ENCODE peak calls at places on chromosomes 7 and 10, in seven cellular contexts. B is SK-N-SH, K is GM12878, J is H1, O is HCT116, D is K562, T is HepG2. Z is an unnamed sample.

GRCh38 chr10:52442576-52442975 is 128.5 kb downstream of the DKK1 start:
- DNase-seq in B (no peak), K (no peak), J (no peak), O (no peak), D (no peak), T (no peak), Z (no peak)

GRCh38 chr7:81669476-81670105 is 100.3 kb downstream of the HGF start:
- DNase-seq in B (no peak), K (no peak), J (no peak), O (no peak), D (no peak), T (no peak), Z (no peak)

GRCh38 chr10:91210435-91210834 is 10.0 kb upstream of the PCGF5 start:
- DNase-seq in B (peak), K (no peak), J (no peak), O (no peak), D (no peak), T (peak), Z (no peak)

GRCh38 chr10:13450078-13450477 is 78.7 kb downstream of the BEND7 start:
- DNase-seq in B (no peak), K (no peak), J (no peak), O (no peak), D (no peak), T (no peak), Z (no peak)

GRCh38 chr10:49275896-49276295 is 23.1 kb upstream of the C10orf71 start:
- DNase-seq in B (no peak), K (no peak), J (peak), O (no peak), D (no peak), T (no peak), Z (no peak)

GRCh38 chr10:96667401-96667800 is 52.9 kb downstream of the PIK3AP1 start:
- DNase-seq in B (no peak), K (no peak), J (no peak), O (no peak), D (no peak), T (no peak), Z (no peak)

GRCh38 chr10:118458957-118459641 is 117.0 kb upstream of the FAM204A start:
- DNase-seq in B (no peak), K (no peak), J (no peak), O (no peak), D (no peak), T (no peak), Z (no peak)

GRCh38 chr7:68417659-68418058 is 1180.6 kb upstream of the AUTS2 start:
- DNase-seq in B (no peak), K (no peak), J (no peak), O (no peak), D (peak), T (no peak), Z (no peak)

GRCh38 chr10:35453855-35454532 is 117.7 kb downstream of the CCNY start:
- DNase-seq in B (no peak), K (no peak), J (no peak), O (no peak), D (no peak), T (peak), Z (no peak)

GRCh38 chr7:127322832-127323231 is 69.7 kb downstream of the ZNF800 start:
- DNase-seq in B (no peak), K (no peak), J (no peak), O (no peak), D (no peak), T (no peak), Z (no peak)

GRCh38 chr7:1769286-1770200 is 99.5 kb downstream of the ELFN1 start:
- DNase-seq in B (no peak), K (no peak), J (no peak), O (no peak), D (no peak), T (no peak), Z (no peak)

GRCh38 chr10:73788864-73789658 is 3.7 kb downstream of the ZSWIM8 start:
- DNase-seq in B (no peak), K (no peak), J (no peak), O (no peak), D (no peak), T (no peak), Z (no peak)

GRCh38 chr7:80520199-80520598 is 8.3 kb upstream of the GNAT3 start:
- DNase-seq in B (no peak), K (no peak), J (no peak), O (no peak), D (no peak), T (no peak), Z (no peak)

GRCh38 chr7:44824894-44825526 is 22.9 kb downstream of the H2AZ2 start:
- DNase-seq in B (no peak), K (no peak), J (no peak), O (no peak), D (no peak), T (no peak), Z (no peak)

GRCh38 chr10:131846224-131847101 is 54.3 kb upstream of the PPP2R2D start:
- DNase-seq in B (no peak), K (no peak), J (peak), O (no peak), D (no peak), T (no peak), Z (no peak)

GRCh38 chr10:109978481-109978880 is 29.3 kb upstream of the ADD3 start:
- DNase-seq in B (no peak), K (no peak), J (peak), O (peak), D (peak), T (peak), Z (no peak)

GRCh38 chr10:69045441-69046300 is 42.2 kb upstream of the SRGN start:
- DNase-seq in B (no peak), K (peak), J (no peak), O (no peak), D (no peak), T (no peak), Z (no peak)

GRCh38 chr10:43843331-43844101 is 194.8 kb upstream of the ZNF32 start:
- DNase-seq in B (no peak), K (no peak), J (no peak), O (no peak), D (no peak), T (no peak), Z (no peak)

GRCh38 chr7:8214162-8214897 is 47.6 kb downstream of the ICA1 start:
- DNase-seq in B (no peak), K (no peak), J (no peak), O (no peak), D (no peak), T (no peak), Z (no peak)

GRCh38 chr7:107934991-107935770 is 44.2 kb downstream of the DLD start:
- DNase-seq in B (no peak), K (no peak), J (no peak), O (no peak), D (no peak), T (no peak), Z (no peak)

GRCh38 chr10:101400529-101400928 is 46.6 kb downstream of the BTRC start:
- DNase-seq in B (no peak), K (no peak), J (no peak), O (no peak), D (no peak), T (no peak), Z (no peak)

GRCh38 chr7:1169409-1170368 is 9.7 kb upstream of the ZFAND2A start:
- DNase-seq in B (peak), K (peak), J (peak), O (no peak), D (peak), T (peak), Z (peak)

GRCh38 chr7:2148189-2148588 is 84.6 kb downstream of the MAD1L1 start:
- DNase-seq in B (no peak), K (no peak), J (no peak), O (no peak), D (no peak), T (no peak), Z (no peak)

GRCh38 chr10:130127612-130128607 is 8.3 kb upstream of the GLRX3 start:
- DNase-seq in B (peak), K (peak), J (peak), O (no peak), D (peak), T (peak), Z (peak)

GRCh38 chr7:91912500-91912899 is 28.2 kb upstream of the AKAP9 start:
- DNase-seq in B (no peak), K (no peak), J (no peak), O (no peak), D (no peak), T (no peak), Z (no peak)

GRCh38 chr7:36986429-36987362 is 262.4 kb upstream of the AOAH start:
- DNase-seq in B (peak), K (no peak), J (peak), O (peak), D (peak), T (peak), Z (peak)

GRCh38 chr7:104271948-104272347 is 56.5 kb upstream of the LHFPL3 start:
- DNase-seq in B (no peak), K (no peak), J (no peak), O (no peak), D (no peak), T (peak), Z (no peak)

GRCh38 chr7:131562941-131563340 is 6.5 kb upstream of the PODXL start:
- DNase-seq in B (no peak), K (no peak), J (no peak), O (no peak), D (no peak), T (no peak), Z (no peak)

GRCh38 chr10:29041512-29042150 is 247.2 kb upstream of the LYZL1 start:
- DNase-seq in B (peak), K (no peak), J (no peak), O (no peak), D (no peak), T (no peak), Z (no peak)

GRCh38 chr7:117780832-117781231 is 92.4 kb downstream of the CTTNBP2 start:
- DNase-seq in B (no peak), K (peak), J (no peak), O (no peak), D (no peak), T (no peak), Z (no peak)

GRCh38 chr10:36271631-36272340 is 629.7 kb upstream of the FZD8 start:
- DNase-seq in B (no peak), K (no peak), J (no peak), O (no peak), D (no peak), T (no peak), Z (no peak)

GRCh38 chr7:138299046-138299445 is 161.0 kb upstream of the TRIM24 start:
- DNase-seq in B (no peak), K (no peak), J (no peak), O (no peak), D (no peak), T (no peak), Z (no peak)

GRCh38 chr10:86256690-86257315 is 109.8 kb downstream of the GRID1 start:
- DNase-seq in B (peak), K (no peak), J (peak), O (no peak), D (no peak), T (no peak), Z (no peak)

GRCh38 chr10:649798-650690 is 39.4 kb downstream of the DIP2C start:
- DNase-seq in B (no peak), K (no peak), J (no peak), O (no peak), D (no peak), T (peak), Z (no peak)

DNA sequence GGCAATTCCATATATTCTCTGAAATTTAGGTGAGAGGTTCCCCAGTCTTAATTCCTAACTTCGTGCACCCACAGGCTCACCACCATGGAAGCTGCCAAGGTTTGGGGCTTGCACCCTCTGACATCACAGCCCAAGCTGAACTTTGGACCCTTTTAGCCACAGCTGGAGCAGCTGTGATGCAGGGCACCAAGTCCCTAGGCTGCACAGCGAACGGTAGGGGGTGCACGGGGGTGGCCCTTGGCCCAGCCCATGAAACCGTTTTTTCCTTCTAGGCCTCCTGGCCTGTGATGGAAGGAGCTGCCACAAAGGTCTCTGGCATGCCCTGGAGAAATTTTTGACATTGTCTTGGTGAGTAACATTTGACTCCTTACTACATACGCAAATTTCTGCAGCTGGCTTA is 251.9 kb upstream of the GRM3 start:
- DNase-seq in B (no peak), K (no peak), J (no peak), O (no peak), D (no peak), T (no peak), Z (no peak)
- TF ChIP-seq JUND in B (no peak), K (no peak), J (no peak), O (no peak), D (no peak), T (no peak), Z (no peak)

GRCh38 chr7:121798076-121798475 is 74.9 kb upstream of the PTPRZ1 start:
- DNase-seq in B (no peak), K (no peak), J (no peak), O (no peak), D (no peak), T (no peak), Z (no peak)

GRCh38 chr7:121797283-121798037 is 75.5 kb upstream of the PTPRZ1 start:
- DNase-seq in B (no peak), K (no peak), J (no peak), O (no peak), D (no peak), T (no peak), Z (no peak)

GRCh38 chr7:121798896-121799295 is 74.1 kb upstream of the PTPRZ1 start:
- DNase-seq in B (no peak), K (no peak), J (no peak), O (no peak), D (no peak), T (no peak), Z (no peak)

GRCh38 chr7:121793716-121794115 is 79.2 kb upstream of the PTPRZ1 start:
- DNase-seq in B (no peak), K (no peak), J (no peak), O (no peak), D (no peak), T (no peak), Z (no peak)

DNA sequence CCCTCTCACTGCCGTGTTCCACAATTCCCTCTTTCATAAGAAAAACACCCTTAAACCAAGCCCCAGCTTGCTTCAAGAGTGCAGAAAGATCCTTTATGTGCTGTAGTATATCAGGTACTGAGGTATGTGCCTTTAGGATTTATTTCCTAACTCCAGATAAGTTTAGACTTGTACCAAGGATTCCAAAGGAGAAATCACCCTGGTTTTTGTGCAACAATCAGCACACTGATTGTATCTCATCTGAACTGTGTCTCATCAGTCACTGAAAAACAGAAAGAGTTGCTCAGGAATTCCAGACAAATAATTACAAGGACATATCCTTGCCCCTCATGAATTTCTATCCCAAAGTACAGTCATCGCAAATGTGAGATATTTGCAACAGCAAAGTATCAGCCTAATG is 77.2 kb upstream of the PTPRZ1 start:
- DNase-seq in B (no peak), K (no peak), J (no peak), O (no peak), D (no peak), T (no peak), Z (no peak)
- TF ChIP-seq JUND in B (no peak), K (no peak), J (no peak), O (no peak), D (no peak), T (no peak), Z (no peak)

GRCh38 chr7:156237614-156238013 is 403.0 kb upstream of the RNF32 start:
- DNase-seq in B (no peak), K (no peak), J (peak), O (no peak), D (no peak), T (no peak), Z (no peak)
- TF ChIP-seq JUND in B (no peak), K (no peak), J (no peak), O (no peak), D (no peak), T (no peak), Z (no peak)

GRCh38 chr7:112982441-112983063 is 104.1 kb downstream of the GPR85 start:
- DNase-seq in B (no peak), K (no peak), J (no peak), O (no peak), D (no peak), T (no peak), Z (no peak)
- TF ChIP-seq JUND in B (no peak), K (no peak), J (no peak), O (no peak), D (no peak), T (no peak), Z (no peak)

DNA sequence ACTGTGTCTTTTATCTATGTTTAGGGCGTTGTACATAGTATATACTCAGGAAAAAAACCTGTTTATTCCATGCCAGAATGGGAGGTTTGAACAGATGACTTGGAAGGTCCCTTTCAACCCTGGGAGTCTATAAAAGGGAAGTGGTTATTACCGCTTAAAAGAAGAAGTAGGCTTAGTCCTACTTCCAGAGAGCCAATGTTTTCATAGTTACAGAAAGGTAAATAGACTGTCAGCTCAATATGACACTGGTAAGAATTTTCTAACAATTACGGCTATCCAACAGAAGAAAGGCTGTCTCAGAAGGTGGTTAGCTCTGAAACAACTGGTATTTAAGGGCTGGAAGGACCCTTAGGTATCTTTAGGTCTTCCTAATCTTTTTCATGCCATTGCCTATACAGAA is 1.1 kb upstream of the TFAM start:
- DNase-seq in B (no peak), K (peak), J (no peak), O (no peak), D (no peak), T (no peak), Z (no peak)
- TF ChIP-seq JUND in B (no peak), K (no peak), J (no peak), O (no peak), D (no peak), T (no peak), Z (no peak)

DNA sequence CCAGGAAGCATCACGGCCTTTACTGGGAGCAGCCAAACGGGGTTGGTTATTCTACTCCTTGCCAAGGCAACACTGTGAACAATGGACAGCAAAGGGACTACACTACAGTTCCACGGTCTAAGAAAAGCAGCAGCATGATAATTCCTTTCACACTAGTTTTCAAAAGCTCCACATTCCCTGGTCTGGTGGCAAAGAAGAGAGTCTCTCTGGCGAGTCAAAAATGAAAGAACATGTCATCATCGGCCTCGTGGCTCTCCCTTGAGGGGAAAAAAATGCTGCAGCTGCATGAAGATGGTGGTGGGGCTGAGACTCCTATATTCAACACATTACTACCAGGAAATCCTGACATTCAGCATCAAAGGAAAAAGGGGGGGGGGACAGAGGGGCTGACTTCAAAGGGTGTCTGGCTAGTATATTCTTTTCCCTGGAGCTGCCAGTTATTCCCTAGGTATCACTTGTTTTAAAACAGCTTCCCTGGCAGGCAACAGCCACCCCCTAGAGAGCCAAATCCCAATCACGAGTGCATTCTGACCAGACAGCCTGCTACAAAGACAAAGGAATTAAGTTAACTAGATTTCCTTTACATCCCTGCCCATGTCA is 49.1 kb downstream of the SLC37A3 start:
- DNase-seq in B (peak), K (no peak), J (no peak), O (no peak), D (no peak), T (no peak), Z (no peak)
- TF ChIP-seq JUND in B (no peak), K (no peak), J (no peak), O (no peak), D (no peak), T (no peak), Z (no peak)

GRCh38 chr7:42235734-42236133 is 1.3 kb downstream of the GLI3 start:
- DNase-seq in B (no peak), K (no peak), J (no peak), O (no peak), D (no peak), T (no peak), Z (peak)

GRCh38 chr7:42238709-42239395 is 1.8 kb upstream of the GLI3 start:
- DNase-seq in B (no peak), K (no peak), J (no peak), O (no peak), D (no peak), T (no peak), Z (no peak)

GRCh38 chr7:42236266-42237161 is 495 bp downstream of the GLI3 start:
- DNase-seq in B (peak), K (no peak), J (peak), O (no peak), D (no peak), T (no peak), Z (peak)

GRCh38 chr7:42237891-42238531 is 1.0 kb upstream of the GLI3 start:
- DNase-seq in B (no peak), K (no peak), J (peak), O (no peak), D (peak), T (no peak), Z (peak)

DNA sequence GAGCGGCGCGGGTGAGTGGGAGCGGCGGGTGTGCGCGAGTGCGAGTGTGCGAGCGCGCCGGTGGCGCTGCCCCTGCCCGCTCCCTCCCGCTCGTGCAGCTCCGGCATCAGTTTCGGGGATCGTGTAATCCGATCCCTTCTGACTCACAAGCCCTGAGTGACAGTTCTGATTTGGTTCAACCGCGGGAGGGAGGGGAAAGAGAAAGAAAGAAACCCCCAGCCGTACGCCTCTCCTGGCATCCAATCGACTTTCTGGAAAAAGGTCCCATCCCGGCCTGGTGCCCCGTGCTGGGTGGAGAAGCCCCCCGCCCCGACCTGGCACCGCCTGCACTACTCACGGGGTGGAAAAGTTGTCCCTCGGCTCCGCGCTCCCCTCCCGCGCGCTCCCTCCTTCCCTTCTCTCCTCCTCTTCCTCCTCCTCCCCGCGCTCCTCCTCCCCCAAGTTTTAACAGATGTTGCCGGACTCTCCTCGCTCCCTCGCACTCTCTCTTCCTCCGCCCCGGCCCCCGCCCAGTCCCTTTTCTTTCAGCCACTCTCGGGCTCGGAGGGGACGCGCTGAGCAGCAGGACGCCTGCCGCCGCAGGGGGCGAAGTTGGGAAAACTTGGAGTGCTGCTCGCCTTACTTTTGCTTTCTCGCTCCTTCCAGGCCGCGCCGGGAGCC is at the start of gene GLI3:
- DNase-seq in B (peak), K (no peak), J (peak), O (no peak), D (peak), T (no peak), Z (peak)
- TF ChIP-seq JUND in B (peak), K (no peak), J (peak), O (no peak), D (peak), T (no peak), Z (no peak)

GRCh38 chr10:87861566-87861952 is 1.8 kb downstream of the KLLN start:
- DNase-seq in B (no peak), K (peak), J (no peak), O (no peak), D (peak), T (peak), Z (peak)
- TF ChIP-seq JUND in B (no peak), K (no peak), J (no peak), O (no peak), D (no peak), T (peak), Z (no peak)